ENCODE peak calls at places on chromosomes 7 and 10, in nine cellular contexts. One of them, this sample, is unnamed.

GRCh38 chr7:2498708-2499107 is 20.9 kb upstream of the LFNG start:
- DNase-seq in EL: no peak
- DNase-seq in frontal cortex: no peak
- DNase-seq in astrocyte of the hippocampus: peak; percentile 34
- DNase-seq in keratinocyte: no peak
- DNase-seq in right atrium auricular region: no peak
- DNase-seq in stimulated activated CD4-positive, alpha-beta T cell treated with anti-CD3 and anti-CD28 coated beads, Interleukin-2, amount 100 ng/mL, for 24 hours: no peak
- DNase-seq in left ventricle myocardium superior: no peak
- DNase-seq in iris pigment epithelial cell: no peak
- DNase-seq in this sample: no peak

GRCh38 chr10:127882801-127883459 is 9.8 kb downstream of the CLRN3 start:
- DNase-seq in iris pigment epithelial cell: no peak
- DNase-seq in astrocyte of the hippocampus: no peak
- DNase-seq in frontal cortex: no peak
- DNase-seq in keratinocyte: no peak
- DNase-seq in EL: no peak
- DNase-seq in stimulated activated CD4-positive, alpha-beta T cell treated with anti-CD3 and anti-CD28 coated beads, Interleukin-2, amount 100 ng/mL, for 24 hours: no peak
- DNase-seq in right atrium auricular region: no peak
- DNase-seq in left ventricle myocardium superior: no peak
- DNase-seq in this sample: no peak

GRCh38 chr10:71266147-71266917 is 52.7 kb upstream of the SLC29A3 start:
- DNase-seq in frontal cortex: no peak
- DNase-seq in EL: peak; percentile 47
- DNase-seq in keratinocyte: no peak
- DNase-seq in iris pigment epithelial cell: peak; percentile 18
- DNase-seq in right atrium auricular region: peak; percentile 78
- DNase-seq in left ventricle myocardium superior: peak; percentile 81
- DNase-seq in stimulated activated CD4-positive, alpha-beta T cell treated with anti-CD3 and anti-CD28 coated beads, Interleukin-2, amount 100 ng/mL, for 24 hours: no peak
- DNase-seq in astrocyte of the hippocampus: peak; percentile 38
- DNase-seq in this sample: no peak

GRCh38 chr7:44145419-44145968 is 4.4 kb upstream of the MYL7 start:
- DNase-seq in left ventricle myocardium superior: no peak
- DNase-seq in keratinocyte: no peak
- DNase-seq in right atrium auricular region: no peak
- DNase-seq in iris pigment epithelial cell: peak; percentile 24
- DNase-seq in EL: no peak
- DNase-seq in frontal cortex: peak; percentile 82
- DNase-seq in stimulated activated CD4-positive, alpha-beta T cell treated with anti-CD3 and anti-CD28 coated beads, Interleukin-2, amount 100 ng/mL, for 24 hours: peak; percentile 68
- DNase-seq in astrocyte of the hippocampus: peak; percentile 51
- DNase-seq in this sample: peak; percentile 70

GRCh38 chr10:104348601-104349000 is 5.0 kb upstream of the CFAP58 start:
- DNase-seq in iris pigment epithelial cell: no peak
- DNase-seq in left ventricle myocardium superior: no peak
- DNase-seq in right atrium auricular region: no peak
- DNase-seq in frontal cortex: no peak
- DNase-seq in EL: no peak
- DNase-seq in astrocyte of the hippocampus: no peak
- DNase-seq in keratinocyte: no peak
- DNase-seq in stimulated activated CD4-positive, alpha-beta T cell treated with anti-CD3 and anti-CD28 coated beads, Interleukin-2, amount 100 ng/mL, for 24 hours: no peak
- DNase-seq in this sample: no peak

GRCh38 chr10:22620140-22620857 is 94.1 kb downstream of the PIP4K2A start:
- DNase-seq in EL: peak; percentile 98
- DNase-seq in left ventricle myocardium superior: peak; percentile 86
- DNase-seq in right atrium auricular region: peak; percentile 91
- DNase-seq in astrocyte of the hippocampus: peak; percentile 93
- DNase-seq in frontal cortex: peak; percentile 55
- DNase-seq in iris pigment epithelial cell: peak; percentile 98
- DNase-seq in keratinocyte: peak; percentile 75
- DNase-seq in stimulated activated CD4-positive, alpha-beta T cell treated with anti-CD3 and anti-CD28 coated beads, Interleukin-2, amount 100 ng/mL, for 24 hours: no peak
- DNase-seq in this sample: no peak

GRCh38 chr10:93198401-93199175 is 124.9 kb downstream of the CYP26A1 start:
- DNase-seq in right atrium auricular region: no peak
- DNase-seq in left ventricle myocardium superior: peak; percentile 46
- DNase-seq in stimulated activated CD4-positive, alpha-beta T cell treated with anti-CD3 and anti-CD28 coated beads, Interleukin-2, amount 100 ng/mL, for 24 hours: no peak
- DNase-seq in iris pigment epithelial cell: peak; percentile 77
- DNase-seq in frontal cortex: no peak
- DNase-seq in astrocyte of the hippocampus: no peak
- DNase-seq in EL: peak; percentile 53
- DNase-seq in keratinocyte: no peak
- DNase-seq in this sample: no peak

GRCh38 chr10:84205049-84205852 is 10.9 kb downstream of the CDHR1 start:
- DNase-seq in frontal cortex: peak; percentile 73
- DNase-seq in right atrium auricular region: no peak
- DNase-seq in EL: peak; percentile 51
- DNase-seq in keratinocyte: no peak
- DNase-seq in stimulated activated CD4-positive, alpha-beta T cell treated with anti-CD3 and anti-CD28 coated beads, Interleukin-2, amount 100 ng/mL, for 24 hours: peak; percentile 76
- DNase-seq in astrocyte of the hippocampus: peak; percentile 57
- DNase-seq in left ventricle myocardium superior: peak; percentile 69
- DNase-seq in iris pigment epithelial cell: peak; percentile 53
- DNase-seq in this sample: peak; percentile 59

GRCh38 chr7:105580022-105580740 is 1.1 kb downstream of the EFCAB10 start:
- DNase-seq in EL: peak; percentile 52
- DNase-seq in iris pigment epithelial cell: no peak
- DNase-seq in right atrium auricular region: no peak
- DNase-seq in stimulated activated CD4-positive, alpha-beta T cell treated with anti-CD3 and anti-CD28 coated beads, Interleukin-2, amount 100 ng/mL, for 24 hours: no peak
- DNase-seq in left ventricle myocardium superior: no peak
- DNase-seq in frontal cortex: no peak
- DNase-seq in astrocyte of the hippocampus: peak; percentile 16
- DNase-seq in keratinocyte: no peak
- DNase-seq in this sample: no peak

GRCh38 chr7:36889182-36889581 is 164.9 kb upstream of the AOAH start:
- DNase-seq in iris pigment epithelial cell: no peak
- DNase-seq in astrocyte of the hippocampus: no peak
- DNase-seq in keratinocyte: no peak
- DNase-seq in left ventricle myocardium superior: no peak
- DNase-seq in EL: no peak
- DNase-seq in frontal cortex: no peak
- DNase-seq in stimulated activated CD4-positive, alpha-beta T cell treated with anti-CD3 and anti-CD28 coated beads, Interleukin-2, amount 100 ng/mL, for 24 hours: no peak
- DNase-seq in right atrium auricular region: no peak
- DNase-seq in this sample: no peak

GRCh38 chr10:114044251-114045070 is 795 bp downstream of the ADRB1 start:
- DNase-seq in astrocyte of the hippocampus: peak; percentile 23
- DNase-seq in frontal cortex: peak; percentile 27
- DNase-seq in iris pigment epithelial cell: no peak
- DNase-seq in stimulated activated CD4-positive, alpha-beta T cell treated with anti-CD3 and anti-CD28 coated beads, Interleukin-2, amount 100 ng/mL, for 24 hours: peak; percentile 10
- DNase-seq in keratinocyte: no peak
- DNase-seq in right atrium auricular region: no peak
- DNase-seq in EL: peak; percentile 12
- DNase-seq in left ventricle myocardium superior: peak; percentile 66
- DNase-seq in this sample: peak; percentile 8

GRCh38 chr10:1241973-1242935 is 186.1 kb downstream of the WDR37 start:
- DNase-seq in iris pigment epithelial cell: no peak
- DNase-seq in keratinocyte: no peak
- DNase-seq in EL: no peak
- DNase-seq in right atrium auricular region: no peak
- DNase-seq in stimulated activated CD4-positive, alpha-beta T cell treated with anti-CD3 and anti-CD28 coated beads, Interleukin-2, amount 100 ng/mL, for 24 hours: no peak
- DNase-seq in left ventricle myocardium superior: no peak
- DNase-seq in frontal cortex: no peak
- DNase-seq in astrocyte of the hippocampus: no peak
- DNase-seq in this sample: no peak

GRCh38 chr10:16856567-16856966 is 39.3 kb upstream of the RSU1 start:
- DNase-seq in left ventricle myocardium superior: no peak
- DNase-seq in astrocyte of the hippocampus: peak; percentile 53
- DNase-seq in frontal cortex: no peak
- DNase-seq in keratinocyte: no peak
- DNase-seq in stimulated activated CD4-positive, alpha-beta T cell treated with anti-CD3 and anti-CD28 coated beads, Interleukin-2, amount 100 ng/mL, for 24 hours: no peak
- DNase-seq in right atrium auricular region: no peak
- DNase-seq in iris pigment epithelial cell: peak; percentile 73
- DNase-seq in EL: no peak
- DNase-seq in this sample: no peak